ENCODE peak calls at places on chromosomes 4 and X, in five cellular contexts. R is progenitor cell of endocrine pancreas; N is foreskin fibroblast; H is NCI-H1436; M is central memory CD4-positive, alpha-beta T cell. L is an unnamed sample.

GRCh38 chr4:100288811-100289529 is 98.7 kb upstream of the DDIT4L start:
- DNase-seq in R (no peak), N (peak), H (no peak), M (no peak), L (no peak)

GRCh38 chr4:27366424-27366823 is 505.8 kb downstream of the STIM2 start:
- DNase-seq in R (no peak), N (peak), H (no peak), M (no peak), L (no peak)

GRCh38 chrX:23883737-23884354 is 23.9 kb downstream of the APOO start:
- DNase-seq in R (no peak), N (peak), H (no peak), M (no peak), L (no peak)

GRCh38 chr4:77073106-77073858 is 2.5 kb downstream of the CCNI start:
- DNase-seq in R (no peak), N (peak), H (no peak), M (no peak), L (no peak)

GRCh38 chrX:154304901-154305300 is 9.3 kb downstream of the TKTL1 start:
- DNase-seq in R (no peak), N (no peak), H (no peak), M (no peak), L (no peak)

GRCh38 chr4:67087897-67088296 is 457.4 kb downstream of the CENPC start:
- DNase-seq in R (no peak), N (no peak), H (no peak), M (no peak), L (no peak)

GRCh38 chr4:19694829-19695228 is 556.9 kb upstream of the SLIT2 start:
- DNase-seq in R (no peak), N (no peak), H (no peak), M (no peak), L (no peak)

GRCh38 chr4:123939621-123940020 is 543.0 kb downstream of the SPRY1 start:
- DNase-seq in R (no peak), N (peak), H (no peak), M (no peak), L (no peak)

GRCh38 chr4:182486895-182487294 is 243.7 kb downstream of the TENM3 start:
- DNase-seq in R (no peak), N (no peak), H (no peak), M (no peak), L (no peak)

GRCh38 chr4:155426953-155427352 is 50.2 kb upstream of the MAP9 start:
- DNase-seq in R (no peak), N (no peak), H (no peak), M (no peak), L (no peak)

GRCh38 chrX:16771483-16772398 is 14.5 kb upstream of the TXLNG start:
- DNase-seq in R (peak), N (peak), H (no peak), M (no peak), L (no peak)

GRCh38 chrX:50700921-50701320 is 113.1 kb downstream of the SHROOM4 start:
- DNase-seq in R (no peak), N (no peak), H (no peak), M (no peak), L (no peak)

GRCh38 chr4:173446416-173446815 is 47.5 kb upstream of the SCRG1 start:
- DNase-seq in R (no peak), N (no peak), H (no peak), M (no peak), L (no peak)

GRCh38 chr4:52783069-52783468 is 31.8 kb upstream of the ERVMER34-1 start:
- DNase-seq in R (no peak), N (no peak), H (no peak), M (no peak), L (no peak)

GRCh38 chrX:107825698-107826285 is at the start of gene MID2:
- DNase-seq in R (peak), N (peak), H (peak), M (peak), L (no peak)

GRCh38 chrX:69291111-69291510 is 125.9 kb upstream of the PJA1 start:
- DNase-seq in R (no peak), N (no peak), H (no peak), M (no peak), L (no peak)

GRCh38 chrX:50432760-50433377 is 37.8 kb downstream of the DGKK start:
- DNase-seq in R (no peak), N (no peak), H (no peak), M (no peak), L (no peak)

GRCh38 chr4:24748023-24748422 is 47.4 kb upstream of the SOD3 start:
- DNase-seq in R (no peak), N (no peak), H (no peak), M (no peak), L (no peak)

GRCh38 chr4:154503598-154503997 is 12.0 kb upstream of the DCHS2 start:
- DNase-seq in R (no peak), N (peak), H (no peak), M (no peak), L (no peak)

GRCh38 chr4:107603430-107603829 is 116.6 kb downstream of the PAPSS1 start:
- DNase-seq in R (no peak), N (peak), H (no peak), M (no peak), L (no peak)

GRCh38 chr4:82666970-82667665 is 105.3 kb upstream of the TMEM150C start:
- DNase-seq in R (no peak), N (no peak), H (no peak), M (no peak), L (no peak)

GRCh38 chrX:19535481-19535880 is 20.2 kb upstream of the MAP3K15 start:
- DNase-seq in R (no peak), N (peak), H (no peak), M (no peak), L (no peak)

GRCh38 chrX:10615931-10616780 is 4.2 kb downstream of the MID1 start:
- DNase-seq in R (no peak), N (peak), H (no peak), M (no peak), L (peak)

GRCh38 chr4:128853741-128854140 is 44.2 kb downstream of the JADE1 start:
- DNase-seq in R (no peak), N (peak), H (no peak), M (no peak), L (no peak)

GRCh38 chr4:6180841-6181631 is 19.3 kb downstream of the JAKMIP1 start:
- DNase-seq in R (no peak), N (no peak), H (no peak), M (peak), L (no peak)